ENCODE peak calls at places on chromosomes 3 and 15, in ten cellular contexts. Y is transverse colon, X is prostate gland, D is IMR-90, T is body of pancreas, V is HepG2, J is ovary, B is spleen, A is breast epithelium, E is gastrocnemius medialis. L is an unnamed sample.

GRCh38 chr3:170055209-170055608 is 17.4 kb downstream of the GPR160 start:
- DNase-seq in Y (no peak), X (no peak), D (peak), T (no peak), V (no peak), J (no peak), B (no peak), A (no peak), E (no peak), L (no peak)

GRCh38 chr3:134522541-134522940 is 36.7 kb downstream of the CEP63 start:
- DNase-seq in Y (no peak), X (no peak), D (no peak), T (no peak), V (no peak), J (no peak), B (no peak), A (no peak), E (no peak), L (no peak)

GRCh38 chr3:105415981-105416380 is 49.3 kb downstream of the ALCAM start:
- DNase-seq in Y (no peak), X (no peak), D (peak), T (no peak), V (no peak), J (no peak), B (no peak), A (no peak), E (no peak), L (no peak)

GRCh38 chr15:52255008-52255407 is 40.6 kb downstream of the MYO5C start:
- DNase-seq in Y (no peak), X (no peak), D (peak), T (no peak), V (no peak), J (no peak), B (no peak), A (no peak), E (no peak), L (no peak)

GRCh38 chr15:63834500-63835210 is 907 bp upstream of the HERC1 start:
- DNase-seq in Y (no peak), X (no peak), D (no peak), T (no peak), V (no peak), J (no peak), B (no peak), A (no peak), E (no peak), L (no peak)

GRCh38 chr15:91047545-91048199 is 25.3 kb upstream of the VPS33B start:
- DNase-seq in Y (no peak), X (no peak), D (no peak), T (no peak), V (no peak), J (no peak), B (no peak), A (no peak), E (no peak), L (no peak)

GRCh38 chr3:34260266-34260990 is 462.0 kb downstream of the PDCD6IP start:
- DNase-seq in Y (peak), X (peak), D (peak), T (peak), V (peak), J (peak), B (no peak), A (peak), E (no peak), L (no peak)

GRCh38 chr15:74123131-74123429 is 7.3 kb upstream of the ISLR2 start:
- DNase-seq in Y (no peak), X (no peak), D (no peak), T (no peak), V (no peak), J (no peak), B (peak), A (no peak), E (no peak), L (no peak)

GRCh38 chr15:61889706-61890105 is 170.5 kb downstream of the VPS13C start:
- DNase-seq in Y (no peak), X (no peak), D (no peak), T (no peak), V (no peak), J (no peak), B (no peak), A (no peak), E (no peak), L (no peak)

GRCh38 chr3:73037369-73037699 is 24.1 kb upstream of the EBLN2 start:
- DNase-seq in Y (no peak), X (no peak), D (peak), T (no peak), V (peak), J (no peak), B (no peak), A (no peak), E (no peak), L (no peak)

GRCh38 chr15:70892002-70892911 is at the start of the genes LRRC49 and THAP10:
- DNase-seq in Y (peak), X (peak), D (peak), T (peak), V (peak), J (peak), B (peak), A (peak), E (peak), L (peak)
- TF ChIP-seq POLR2A in Y (no peak), X (peak), D (peak), T (no peak), V (peak), J (peak), B (no peak), A (peak), E (no peak), L (no peak)

DNA sequence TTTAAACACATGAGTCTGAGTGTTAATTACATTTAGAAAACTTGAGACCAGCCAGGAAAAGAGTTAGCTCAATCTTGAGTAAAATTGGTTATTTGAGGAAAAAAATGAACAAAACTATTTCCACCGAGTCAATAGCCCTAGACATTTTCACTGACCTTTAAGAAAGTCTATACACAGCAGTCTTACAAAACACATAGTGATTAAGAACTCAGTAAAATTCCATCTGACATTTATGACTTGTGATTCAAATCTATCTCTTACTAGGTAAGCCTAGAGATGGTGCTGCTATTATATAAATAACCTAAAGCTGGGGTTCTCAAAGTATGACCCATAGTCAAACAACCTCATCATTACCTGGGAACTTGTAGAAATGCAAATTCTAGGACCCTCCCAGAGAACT is 109.1 kb upstream of the COL8A1 start:
- DNase-seq in Y (no peak), X (no peak), D (no peak), T (no peak), V (no peak), J (no peak), B (no peak), A (no peak), E (no peak), L (no peak)
- H3K27ac ChIP-seq in Y (no peak), X (no peak), D (no peak), T (no peak), V (no peak), J (no peak), B (no peak), A (no peak), E (no peak), L (no peak)

DNA sequence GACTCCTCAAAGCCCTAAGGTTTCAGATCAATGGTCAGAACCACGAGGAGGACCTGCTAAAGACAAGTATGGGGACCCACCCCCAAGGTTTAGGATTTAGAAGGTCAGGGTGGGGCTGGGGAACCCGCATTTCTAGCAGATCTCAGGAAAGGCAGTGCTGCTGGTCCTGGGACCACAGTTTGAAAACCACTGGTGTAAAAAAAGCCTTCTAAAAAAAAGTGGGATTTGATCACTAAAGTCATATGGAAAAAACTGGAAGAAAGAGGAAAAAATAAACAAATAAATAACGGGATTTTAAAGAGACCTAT is 832 bp downstream of the SLC41A3 start:
- DNase-seq in Y (no peak), X (no peak), D (no peak), T (no peak), V (no peak), J (no peak), B (no peak), A (no peak), E (no peak), L (no peak)
- H3K4me3 ChIP-seq in Y (peak), X (peak), D (peak), T (peak), V (peak), J (peak), B (peak), A (peak), E (peak), L (peak)

GRCh38 chr3:98553751-98554150 is 22.0 kb downstream of the GPR15 start:
- DNase-seq in Y (no peak), X (no peak), D (no peak), T (no peak), V (no peak), J (no peak), B (no peak), A (no peak), E (no peak), L (no peak)
- TF ChIP-seq POLR2A in Y (no peak), X (no peak), D (no peak), T (no peak), V (no peak), J (no peak), B (no peak), A (no peak), E (no peak), L (no peak)

L was measured in esophagus squamous epithelium.